ENCODE peak calls at places on chromosomes 16 and 17, in seven cellular contexts. Z is A673; A is GM12878; G is CD8-positive, alpha-beta T cell; D is OCI-LY7; O is neuronal stem cell; P is cardiac muscle cell. K is an unnamed sample.

GRCh38 chr17:64788286-64789060 is 126.4 kb upstream of the SMURF2 start:
- DNase-seq in Z (no peak), A (no peak), G (no peak), D (no peak), O (no peak), P (no peak), K (no peak)

GRCh38 chr16:57384248-57385070 is 12.2 kb downstream of the CX3CL1 start:
- DNase-seq in Z (no peak), A (no peak), G (no peak), D (peak; percentile 24), O (no peak), P (no peak), K (no peak)

GRCh38 chr17:51585514-51586104 is 325.3 kb downstream of the UTP18 start:
- DNase-seq in Z (no peak), A (no peak), G (no peak), D (no peak), O (peak; percentile 18), P (no peak), K (no peak)

GRCh38 chr17:75645501-75645888 is 12.3 kb downstream of the SMIM5 start:
- DNase-seq in Z (no peak), A (no peak), G (no peak), D (no peak), O (no peak), P (no peak), K (no peak)

GRCh38 chr16:70660672-70661350 is 14.5 kb downstream of the IL34 start:
- DNase-seq in Z (no peak), A (no peak), G (no peak), D (no peak), O (no peak), P (no peak), K (no peak)

GRCh38 chr16:57619133-57619605 is 9.3 kb upstream of the ADGRG1 start:
- DNase-seq in Z (no peak), A (no peak), G (no peak), D (no peak), O (no peak), P (no peak), K (no peak)

GRCh38 chr17:81491761-81492160 is 20.8 kb downstream of the ACTG1 start:
- DNase-seq in Z (no peak), A (no peak), G (no peak), D (no peak), O (no peak), P (no peak), K (no peak)

GRCh38 chr16:48613061-48613957 is 3.3 kb upstream of the N4BP1 start:
- DNase-seq in Z (no peak), A (no peak), G (peak; percentile 53), D (peak; percentile 35), O (no peak), P (peak; percentile 73), K (no peak)

GRCh38 chr16:65845466-65846209 is 520.9 kb upstream of the CDH5 start:
- DNase-seq in Z (peak; percentile 7), A (no peak), G (no peak), D (no peak), O (no peak), P (peak; percentile 19), K (no peak)

GRCh38 chr16:6574146-6574545 is 758.5 kb upstream of the RBFOX1 start:
- DNase-seq in Z (no peak), A (no peak), G (no peak), D (no peak), O (no peak), P (no peak), K (no peak)

GRCh38 chr16:64137976-64138375 is 983.9 kb downstream of the CDH11 start:
- DNase-seq in Z (no peak), A (no peak), G (no peak), D (no peak), O (no peak), P (no peak), K (no peak)

GRCh38 chr16:68040506-68041288 is 17.6 kb downstream of the DUS2 start:
- DNase-seq in Z (peak; percentile 72), A (peak; percentile 47), G (peak; percentile 84), D (peak; percentile 88), O (peak; percentile 63), P (peak; percentile 71), K (peak; percentile 35)

GRCh38 chr16:49460786-49461470 is 87.3 kb downstream of the C16orf78 start:
- DNase-seq in Z (no peak), A (no peak), G (no peak), D (no peak), O (no peak), P (no peak), K (no peak)

GRCh38 chr17:67696853-67697505 is 20.8 kb upstream of the NOL11 start:
- DNase-seq in Z (no peak), A (no peak), G (no peak), D (no peak), O (no peak), P (no peak), K (no peak)

GRCh38 chr16:2229091-2229490 is 5.7 kb downstream of the E4F1 start:
- DNase-seq in Z (no peak), A (no peak), G (no peak), D (no peak), O (no peak), P (no peak), K (no peak)

DNA sequence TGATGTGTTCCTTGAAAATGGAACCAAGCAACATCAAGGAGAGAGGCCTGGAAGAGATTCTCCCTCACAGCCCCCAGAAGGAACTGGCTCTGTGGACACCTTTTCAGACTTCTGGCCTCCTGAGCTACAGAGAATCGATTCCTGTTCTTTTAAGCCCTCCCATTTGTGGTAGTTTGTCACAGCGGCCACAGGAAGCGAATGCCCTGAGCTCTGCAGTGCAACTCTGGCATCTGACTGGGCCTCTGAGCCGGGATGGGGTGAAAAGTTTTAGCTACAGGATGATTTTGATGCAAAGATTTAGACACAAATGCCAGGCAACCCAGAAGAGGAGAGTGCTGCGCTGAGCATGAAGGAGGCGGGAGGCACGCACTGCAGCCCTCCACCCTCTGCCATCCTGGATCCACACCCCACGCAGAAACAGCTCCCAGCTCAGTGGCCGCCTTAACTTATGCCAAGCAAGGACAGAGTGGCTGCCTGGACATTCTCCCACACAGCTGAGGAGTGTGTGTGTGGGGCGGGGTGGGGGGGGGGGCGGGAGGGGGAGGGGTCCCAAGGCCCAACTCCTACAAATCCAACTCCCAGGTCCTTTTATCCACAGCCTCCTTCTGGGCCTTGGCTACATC is 2.2 kb downstream of the TIMP2 start:
- DNase-seq in Z (no peak), A (no peak), G (no peak), D (no peak), O (no peak), P (no peak), K (no peak)
- H3K4me3 ChIP-seq in Z (no peak overlapping the region), A (no peak overlapping the region), G (no peak overlapping the region), D (no peak overlapping the region), O (peak overlapping the region; percentile 60), P (no peak overlapping the region), K (peak overlapping the region; percentile 65)

GRCh38 chr17:4555863-4556646 is 871 bp upstream of the MYBBP1A start:
- DNase-seq in Z (no peak), A (no peak), G (no peak), D (no peak), O (no peak), P (no peak), K (no peak)

GRCh38 chr17:4551796-4552525 is 3.2 kb downstream of the MYBBP1A start:
- DNase-seq in Z (no peak), A (no peak), G (no peak), D (no peak), O (no peak), P (no peak), K (no peak)

GRCh38 chr17:4554997-4555799 is at the start of gene MYBBP1A:
- DNase-seq in Z (peak; percentile 98), A (peak; percentile 83), G (peak; percentile 91), D (peak; percentile 98), O (peak; percentile 94), P (peak; percentile 97), K (peak; percentile 78)

GRCh38 chr17:4554441-4554996 is 665 bp downstream of the MYBBP1A start:
- DNase-seq in Z (no peak), A (no peak), G (no peak), D (no peak), O (no peak), P (no peak), K (no peak)

GRCh38 chr17:4553669-4554068 is 1.5 kb downstream of the MYBBP1A start:
- DNase-seq in Z (no peak), A (no peak), G (no peak), D (no peak), O (no peak), P (no peak), K (no peak)
- H3K4me3 ChIP-seq in Z (peak overlapping the region; percentile 91), A (peak overlapping the region; percentile 96), G (peak overlapping the region; percentile 100), D (peak overlapping the region; percentile 96), O (peak overlapping the region; percentile 92), P (no peak overlapping the region), K (peak overlapping the region; percentile 95)

DNA sequence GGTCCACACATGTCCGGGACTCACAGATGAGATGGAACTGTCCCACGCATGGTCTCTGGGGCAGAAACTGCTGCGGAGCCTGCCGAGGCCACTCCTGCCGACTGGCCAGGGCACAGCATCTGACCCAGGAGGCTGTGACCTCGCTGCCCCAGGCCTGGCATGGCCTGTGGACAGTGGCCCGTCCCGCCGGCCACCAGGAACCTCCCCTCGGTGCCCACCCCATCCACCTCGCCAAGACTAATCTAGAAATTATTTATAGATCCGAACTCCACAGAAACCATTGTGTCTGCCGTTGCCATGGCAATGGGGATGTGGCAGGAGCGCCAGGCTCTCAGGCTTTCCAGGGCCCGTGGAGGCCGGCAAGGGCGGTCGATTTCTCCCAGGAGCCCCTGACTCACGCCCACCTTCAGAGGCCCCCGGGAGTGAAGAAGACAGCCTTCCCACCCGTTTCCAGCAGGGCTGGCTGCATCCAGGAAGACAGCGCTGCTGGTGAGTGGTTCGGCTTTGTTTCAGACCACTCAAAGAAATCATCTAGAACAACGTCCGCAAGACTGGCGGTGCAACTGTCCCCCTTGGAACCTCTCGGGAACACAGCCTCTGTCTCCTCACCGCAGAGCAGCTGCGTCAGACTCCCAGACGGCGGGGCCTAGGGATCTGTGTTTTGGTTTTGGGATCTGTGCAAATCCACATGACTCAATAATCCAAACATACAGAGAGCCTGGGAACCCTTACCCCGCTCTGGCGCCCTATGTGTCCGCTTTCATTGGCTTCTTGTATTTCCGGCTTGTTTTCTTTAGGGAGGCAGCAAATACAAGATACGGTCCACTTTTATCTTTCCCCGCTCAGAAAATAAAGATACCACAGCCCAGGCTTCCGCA is 48.4 kb upstream of the ZCCHC14 start:
- DNase-seq in Z (peak; percentile 54), A (no peak), G (no peak), D (no peak), O (no peak), P (peak; percentile 73), K (no peak)
- H3K4me3 ChIP-seq in Z (peak overlapping the region; percentile 30), A (no peak overlapping the region), G (no peak overlapping the region), D (no peak overlapping the region), O (no peak overlapping the region), P (no peak overlapping the region), K (no peak overlapping the region)

GRCh38 chr16:79293831-79294230 is 306.7 kb downstream of the MAF start:
- DNase-seq in Z (no peak), A (no peak), G (no peak), D (no peak), O (no peak), P (no peak), K (no peak)

GRCh38 chr16:79295746-79296145 is 304.8 kb downstream of the MAF start:
- DNase-seq in Z (no peak), A (no peak), G (no peak), D (no peak), O (no peak), P (no peak), K (no peak)

GRCh38 chr16:79296491-79296890 is 304.0 kb downstream of the MAF start:
- DNase-seq in Z (no peak), A (no peak), G (no peak), D (no peak), O (no peak), P (no peak), K (no peak)

GRCh38 chr16:79297297-79297696 is 303.2 kb downstream of the MAF start:
- DNase-seq in Z (no peak), A (no peak), G (no peak), D (no peak), O (no peak), P (no peak), K (no peak)

GRCh38 chr16:79294568-79294967 is 306.0 kb downstream of the MAF start:
- DNase-seq in Z (no peak), A (no peak), G (no peak), D (no peak), O (no peak), P (no peak), K (no peak)
- H3K4me3 ChIP-seq in Z (no peak overlapping the region), A (no peak overlapping the region), G (no peak overlapping the region), D (no peak overlapping the region), O (no peak overlapping the region), P (no peak overlapping the region), K (no peak overlapping the region)